ENCODE peak calls at places on chromosome 1, in four cellular contexts. C is iPS-NIHi11, H is nucleus accumbens, U is posterior cingulate gyrus. F is an unnamed sample.
A peak's percentile ranks its signal among the peaks of the same experiment; 100 is the strongest.

GRCh38 chr1:33349081-33349759 is 28.3 kb upstream of the A3GALT2 start:
- DNase-seq in C (no peak), H (peak; percentile 71), U (peak; percentile 92), F (no peak)

GRCh38 chr1:95957748-95958147 is 723.7 kb downstream of the RWDD3 start:
- DNase-seq in C (no peak), U (no peak), H (no peak), F (no peak)

GRCh38 chr1:190809312-190809711 is 331.6 kb upstream of the BRINP3 start:
- DNase-seq in H (no peak), C (no peak), U (peak; percentile 37), F (no peak)

GRCh38 chr1:88163187-88163586 is 520.9 kb upstream of the PKN2 start:
- DNase-seq in C (no peak), H (no peak), U (no peak), F (no peak)

GRCh38 chr1:196063307-196063706 is 544.9 kb downstream of the KCNT2 start:
- DNase-seq in C (no peak), U (no peak), H (no peak), F (no peak)

GRCh38 chr1:74652711-74653131 is 20.9 kb downstream of the ERICH3 start:
- DNase-seq in H (no peak), U (no peak), C (no peak), F (no peak)

GRCh38 chr1:29145739-29146437 is 22.2 kb upstream of the TMEM200B start:
- DNase-seq in U (no peak), C (no peak), H (no peak), F (no peak)

GRCh38 chr1:206930210-206930798 is 8.6 kb upstream of the FCMR start:
- DNase-seq in H (peak; percentile 30), C (no peak), U (no peak), F (no peak)

GRCh38 chr1:96926176-96926575 is 204.6 kb downstream of the PTBP2 start:
- DNase-seq in H (no peak), C (no peak), U (no peak), F (no peak)

GRCh38 chr1:110538921-110539320 is 19.9 kb upstream of the KCNA10 start:
- DNase-seq in C (no peak), U (peak; percentile 90), H (peak; percentile 46), F (peak; percentile 80)

GRCh38 chr1:36092166-36092797 is 3.6 kb downstream of the ADPRS start:
- DNase-seq in U (peak; percentile 63), C (no peak), H (no peak), F (peak; percentile 17)

GRCh38 chr1:33905241-33905640 is 41.4 kb downstream of the HMGB4 start:
- DNase-seq in C (no peak), H (no peak), U (no peak), F (no peak)

GRCh38 chr1:153649867-153650235 is 8.7 kb upstream of the SNAPIN start:
- DNase-seq in C (no peak), U (peak; percentile 97), H (peak; percentile 85), F (no peak)

GRCh38 chr1:39639333-39640130 is at the start of gene HEYL:
- DNase-seq in H (peak; percentile 63), C (peak; percentile 91), U (peak; percentile 81), F (peak; percentile 99)

GRCh38 chr1:212062832-212063438 is 27.4 kb downstream of the DTL start:
- DNase-seq in U (peak; percentile 43), H (no peak), C (peak; percentile 15), F (peak; percentile 25)

GRCh38 chr1:12063141-12064072 is at the start of gene TNFRSF8:
- DNase-seq in H (no peak), C (peak; percentile 60), U (peak; percentile 71), F (no peak)

GRCh38 chr1:39283858-39284257 is 79.4 kb downstream of the MACF1 start:
- DNase-seq in U (no peak), C (no peak), H (no peak), F (no peak)

GRCh38 chr1:1349256-1350012 is at the start of gene DVL1:
- DNase-seq in H (peak; percentile 81), U (peak; percentile 94), C (peak; percentile 91), F (no peak)

GRCh38 chr1:44828003-44828651 is 14.9 kb downstream of the PTCH2 start:
- DNase-seq in H (no peak), U (peak; percentile 42), C (no peak), F (no peak)

GRCh38 chr1:9850442-9851162 is 26.8 kb upstream of the CLSTN1 start:
- DNase-seq in U (no peak), C (peak; percentile 49), H (no peak), F (no peak)

GRCh38 chr1:179798213-179798863 is 55.2 kb downstream of the FAM163A start:
- DNase-seq in U (no peak), H (no peak), C (no peak), F (no peak)

GRCh38 chr1:150791587-150791986 is 16.5 kb downstream of the CTSK start:
- DNase-seq in C (no peak), U (no peak), H (no peak), F (no peak)

GRCh38 chr1:11802616-11802972 is 3.2 kb downstream of the MTHFR start:
- DNase-seq in U (peak; percentile 52), H (no peak), C (peak; percentile 51), F (no peak)

GRCh38 chr1:186985889-186986491 is 157.2 kb downstream of the PLA2G4A start:
- DNase-seq in C (peak; percentile 39), U (no peak), H (no peak), F (peak; percentile 11)

GRCh38 chr1:237241038-237241437 is 199.1 kb downstream of the RYR2 start:
- DNase-seq in U (no peak), C (no peak), H (no peak), F (no peak)

GRCh38 chr1:221858758-221859157 is 116.9 kb upstream of the DUSP10 start:
- DNase-seq in C (no peak), H (no peak), U (no peak), F (no peak)

GRCh38 chr1:66346057-66346795 is 187.7 kb upstream of the SGIP1 start:
- DNase-seq in U (no peak), C (no peak), H (no peak), F (no peak)

GRCh38 chr1:42176902-42177519 is 12.5 kb upstream of the GUCA2A start:
- DNase-seq in U (no peak), H (no peak), C (peak; percentile 60), F (no peak)

GRCh38 chr1:43267291-43267805 is 2.4 kb upstream of the TMEM125 start:
- DNase-seq in H (no peak), C (no peak), U (peak; percentile 82), F (no peak)

GRCh38 chr1:241706967-241707366 is 54.9 kb downstream of the WDR64 start:
- DNase-seq in C (no peak), H (no peak), U (no peak), F (no peak)

GRCh38 chr1:201582261-201582951 is 43.5 kb downstream of the NAV1 start:
- DNase-seq in C (no peak), U (peak; percentile 50), H (no peak), F (no peak)

GRCh38 chr1:82893712-82894111 is 1093.0 kb downstream of the ADGRL2 start:
- DNase-seq in U (no peak), C (no peak), H (no peak), F (peak; percentile 72)

GRCh38 chr1:68344208-68344607 is 105.5 kb downstream of the RPE65 start:
- DNase-seq in H (no peak), U (no peak), C (no peak), F (no peak)

GRCh38 chr1:100622506-100622905 is 84.6 kb downstream of the GPR88 start:
- DNase-seq in H (no peak), U (no peak), C (no peak), F (no peak)

GRCh38 chr1:40766017-40766416 is 17.6 kb upstream of the KCNQ4 start:
- DNase-seq in U (no peak), C (no peak), H (no peak), F (peak; percentile 99)

GRCh38 chr1:94792473-94792875 is 27.7 kb upstream of the SLC44A3 start:
- DNase-seq in U (no peak), H (no peak), C (no peak), F (no peak)

GRCh38 chr1:226973371-226973897 is 33.3 kb downstream of the COQ8A start:
- DNase-seq in C (no peak), H (no peak), U (peak; percentile 36), F (peak; percentile 92)